ENCODE peak calls at places on chromosome 12, in six cellular contexts. One of them, this sample, is unnamed.

GRCh38 chr12:63766498-63766897 is 13.2 kb upstream of the RXYLT1 start:
- DNase-seq in ovary: no peak
- DNase-seq in suprapubic skin: no peak
- DNase-seq in NB4: no peak
- DNase-seq in sigmoid colon: no peak
- DNase-seq in IMR-90: no peak
- DNase-seq in this sample: no peak

GRCh38 chr12:73863541-73863940 is 674.1 kb upstream of the ATXN7L3B start:
- DNase-seq in ovary: no peak
- DNase-seq in suprapubic skin: no peak
- DNase-seq in NB4: no peak
- DNase-seq in sigmoid colon: no peak
- DNase-seq in IMR-90: no peak
- DNase-seq in this sample: no peak

GRCh38 chr12:41882144-41882805 is 262.4 kb downstream of the GXYLT1 start:
- DNase-seq in ovary: no peak
- DNase-seq in suprapubic skin: no peak
- DNase-seq in NB4: no peak
- DNase-seq in sigmoid colon: no peak
- DNase-seq in IMR-90: no peak
- DNase-seq in this sample: no peak

GRCh38 chr12:53051058-53051880 is 1.4 kb downstream of the TNS2 start:
- DNase-seq in ovary: peak; percentile 65
- DNase-seq in suprapubic skin: no peak
- DNase-seq in NB4: peak; percentile 88
- DNase-seq in sigmoid colon: peak; percentile 95
- DNase-seq in IMR-90: peak; percentile 70
- DNase-seq in this sample: peak; percentile 59

GRCh38 chr12:89160716-89161123 is 191.6 kb downstream of the DUSP6 start:
- DNase-seq in ovary: no peak
- DNase-seq in suprapubic skin: peak; percentile 76
- DNase-seq in NB4: peak; percentile 85
- DNase-seq in sigmoid colon: peak; percentile 69
- DNase-seq in IMR-90: peak; percentile 88
- DNase-seq in this sample: no peak

GRCh38 chr12:127230843-127231260 is 1036.1 kb upstream of the TMEM132C start:
- DNase-seq in ovary: no peak
- DNase-seq in suprapubic skin: no peak
- DNase-seq in NB4: peak; percentile 7
- DNase-seq in sigmoid colon: no peak
- DNase-seq in IMR-90: peak; percentile 94
- DNase-seq in this sample: no peak

GRCh38 chr12:19761465-19761864 is 322.2 kb downstream of the AEBP2 start:
- DNase-seq in ovary: no peak
- DNase-seq in suprapubic skin: no peak
- DNase-seq in NB4: peak; percentile 66
- DNase-seq in sigmoid colon: no peak
- DNase-seq in IMR-90: no peak
- DNase-seq in this sample: no peak

GRCh38 chr12:74889563-74890236 is 319.9 kb downstream of the KCNC2 start:
- DNase-seq in ovary: no peak
- DNase-seq in suprapubic skin: no peak
- DNase-seq in NB4: no peak
- DNase-seq in sigmoid colon: no peak
- DNase-seq in IMR-90: peak; percentile 62
- DNase-seq in this sample: no peak

GRCh38 chr12:130495156-130495555 is 157.5 kb downstream of the PIWIL1 start:
- DNase-seq in ovary: no peak
- DNase-seq in suprapubic skin: no peak
- DNase-seq in NB4: no peak
- DNase-seq in sigmoid colon: no peak
- DNase-seq in IMR-90: no peak
- DNase-seq in this sample: no peak

GRCh38 chr12:43444940-43445564 is 107.0 kb downstream of the ADAMTS20 start:
- DNase-seq in ovary: no peak
- DNase-seq in suprapubic skin: no peak
- DNase-seq in NB4: peak; percentile 82
- DNase-seq in sigmoid colon: no peak
- DNase-seq in IMR-90: peak; percentile 59
- DNase-seq in this sample: peak; percentile 51

GRCh38 chr12:40451661-40452060 is 226.9 kb downstream of the LRRK2 start:
- DNase-seq in ovary: no peak
- DNase-seq in suprapubic skin: no peak
- DNase-seq in NB4: no peak
- DNase-seq in sigmoid colon: no peak
- DNase-seq in IMR-90: no peak
- DNase-seq in this sample: no peak

GRCh38 chr12:117188961-117189724 is 1.1 kb downstream of the FBXO21 start:
- DNase-seq in ovary: peak; percentile 65
- DNase-seq in suprapubic skin: peak; percentile 74
- DNase-seq in NB4: no peak
- DNase-seq in sigmoid colon: no peak
- DNase-seq in IMR-90: peak; percentile 72
- DNase-seq in this sample: no peak

GRCh38 chr12:124686001-124686884 is 118.8 kb upstream of the NCOR2 start:
- DNase-seq in ovary: peak; percentile 64
- DNase-seq in suprapubic skin: no peak
- DNase-seq in NB4: no peak
- DNase-seq in sigmoid colon: no peak
- DNase-seq in IMR-90: peak; percentile 81
- DNase-seq in this sample: no peak

GRCh38 chr12:101670007-101670671 is 27.3 kb upstream of the CHPT1 start:
- DNase-seq in ovary: no peak
- DNase-seq in suprapubic skin: no peak
- DNase-seq in NB4: peak; percentile 85
- DNase-seq in sigmoid colon: no peak
- DNase-seq in IMR-90: peak; percentile 58
- DNase-seq in this sample: no peak

GRCh38 chr12:42936991-42937390 is 347.4 kb upstream of the PRICKLE1 start:
- DNase-seq in ovary: no peak
- DNase-seq in suprapubic skin: no peak
- DNase-seq in NB4: no peak
- DNase-seq in sigmoid colon: no peak
- DNase-seq in IMR-90: no peak
- DNase-seq in this sample: no peak

GRCh38 chr12:19643635-19644034 is 204.3 kb downstream of the AEBP2 start:
- DNase-seq in ovary: no peak
- DNase-seq in suprapubic skin: no peak
- DNase-seq in NB4: peak; percentile 34
- DNase-seq in sigmoid colon: no peak
- DNase-seq in IMR-90: peak; percentile 68
- DNase-seq in this sample: no peak

GRCh38 chr12:30485230-30485890 is 210.3 kb downstream of the IPO8 start:
- DNase-seq in ovary: no peak
- DNase-seq in suprapubic skin: no peak
- DNase-seq in NB4: no peak
- DNase-seq in sigmoid colon: no peak
- DNase-seq in IMR-90: no peak
- DNase-seq in this sample: no peak

GRCh38 chr12:6855322-6855721 is 3.4 kb downstream of the USP5 start:
- DNase-seq in ovary: no peak
- DNase-seq in suprapubic skin: no peak
- DNase-seq in NB4: no peak
- DNase-seq in sigmoid colon: no peak
- DNase-seq in IMR-90: no peak
- DNase-seq in this sample: no peak

GRCh38 chr12:85835810-85836715 is at the start of gene RASSF9:
- DNase-seq in ovary: peak; percentile 84
- DNase-seq in suprapubic skin: no peak
- DNase-seq in NB4: no peak
- DNase-seq in sigmoid colon: peak; percentile 90
- DNase-seq in IMR-90: peak; percentile 43
- DNase-seq in this sample: peak; percentile 80

GRCh38 chr12:67025543-67026114 is 243.5 kb upstream of the CAND1 start:
- DNase-seq in ovary: no peak
- DNase-seq in suprapubic skin: no peak
- DNase-seq in NB4: peak; percentile 54
- DNase-seq in sigmoid colon: no peak
- DNase-seq in IMR-90: no peak
- DNase-seq in this sample: peak; percentile 35

DNA sequence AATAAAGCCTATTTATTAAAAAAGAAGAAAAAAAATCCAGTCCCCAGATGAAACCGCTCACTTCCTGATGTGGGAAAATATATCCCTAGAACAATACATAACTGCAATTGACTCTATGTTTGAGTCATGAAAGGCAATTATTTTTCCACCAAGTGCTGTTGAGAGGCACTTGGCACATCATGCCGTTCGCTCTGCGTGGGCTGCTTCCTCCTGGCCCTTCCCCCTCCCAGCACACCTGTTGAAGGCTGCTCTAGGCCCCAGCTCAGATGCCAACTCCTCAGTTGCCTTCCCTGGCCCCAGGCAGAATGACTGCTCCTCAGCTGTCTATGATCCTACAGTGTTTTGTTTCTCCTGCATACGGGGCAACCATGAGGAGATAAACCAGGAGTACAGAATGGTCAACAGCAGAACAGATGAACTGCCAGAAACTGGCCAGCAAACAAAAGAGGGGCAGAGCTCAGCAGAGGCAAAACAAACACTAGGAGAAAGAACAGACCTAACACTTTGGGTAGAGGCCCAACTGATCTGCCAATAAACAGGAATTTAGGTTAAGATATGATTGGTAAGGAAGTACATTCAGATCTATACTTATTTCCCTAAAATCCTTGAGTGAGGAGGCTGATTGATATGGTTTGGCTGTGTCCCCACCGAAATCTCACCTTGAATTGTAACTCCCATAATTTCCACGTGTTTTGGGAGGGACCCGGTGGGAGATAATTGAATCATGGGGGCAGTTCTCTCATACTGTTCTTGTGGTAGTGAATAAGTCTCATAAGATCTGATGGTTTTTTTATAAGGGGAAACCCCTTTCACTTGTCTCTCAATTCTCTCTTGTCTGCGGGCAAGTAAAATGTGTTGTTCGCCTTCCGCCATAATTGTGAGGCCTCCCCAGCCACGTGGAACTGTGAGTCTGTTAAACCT is 58.7 kb downstream of the SLC38A1 start:
- DNase-seq in ovary: no peak
- DNase-seq in suprapubic skin: no peak
- DNase-seq in NB4: no peak
- DNase-seq in sigmoid colon: peak; percentile 72
- DNase-seq in IMR-90: no peak
- DNase-seq in this sample: peak; percentile 63
- TF ChIP-seq POLR2A in ovary: no peak
- TF ChIP-seq POLR2A in suprapubic skin: no peak
- TF ChIP-seq POLR2A in NB4: no peak
- TF ChIP-seq POLR2A in sigmoid colon: no peak
- TF ChIP-seq POLR2A in IMR-90: no peak
- TF ChIP-seq POLR2A in this sample: no peak

DNA sequence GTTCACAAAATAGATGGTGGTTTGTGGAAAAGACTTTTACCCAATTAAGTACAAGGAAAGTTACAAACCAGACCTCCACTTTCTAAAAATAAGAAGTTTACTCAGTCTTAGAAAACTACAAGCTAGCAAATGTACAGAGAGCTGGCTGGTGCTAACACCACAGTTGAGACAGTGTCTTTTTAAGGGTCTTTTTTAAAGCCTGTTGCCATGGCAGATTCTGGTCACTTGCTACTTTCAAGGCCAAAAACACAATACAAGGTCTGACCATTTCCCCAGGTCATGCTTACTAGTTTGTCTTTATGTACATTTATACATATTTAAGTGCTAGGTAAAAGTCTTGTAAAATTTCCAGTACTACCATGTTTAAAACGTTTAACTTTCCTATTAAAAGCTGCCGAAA is 2.4 kb downstream of the BTG1 start:
- DNase-seq in ovary: no peak
- DNase-seq in suprapubic skin: no peak
- DNase-seq in NB4: no peak
- DNase-seq in sigmoid colon: no peak
- DNase-seq in IMR-90: no peak
- DNase-seq in this sample: no peak
- TF ChIP-seq POLR2A in ovary: no peak
- TF ChIP-seq POLR2A in suprapubic skin: no peak
- TF ChIP-seq POLR2A in NB4: no peak
- TF ChIP-seq POLR2A in sigmoid colon: no peak
- TF ChIP-seq POLR2A in IMR-90: no peak
- TF ChIP-seq POLR2A in this sample: no peak

DNA sequence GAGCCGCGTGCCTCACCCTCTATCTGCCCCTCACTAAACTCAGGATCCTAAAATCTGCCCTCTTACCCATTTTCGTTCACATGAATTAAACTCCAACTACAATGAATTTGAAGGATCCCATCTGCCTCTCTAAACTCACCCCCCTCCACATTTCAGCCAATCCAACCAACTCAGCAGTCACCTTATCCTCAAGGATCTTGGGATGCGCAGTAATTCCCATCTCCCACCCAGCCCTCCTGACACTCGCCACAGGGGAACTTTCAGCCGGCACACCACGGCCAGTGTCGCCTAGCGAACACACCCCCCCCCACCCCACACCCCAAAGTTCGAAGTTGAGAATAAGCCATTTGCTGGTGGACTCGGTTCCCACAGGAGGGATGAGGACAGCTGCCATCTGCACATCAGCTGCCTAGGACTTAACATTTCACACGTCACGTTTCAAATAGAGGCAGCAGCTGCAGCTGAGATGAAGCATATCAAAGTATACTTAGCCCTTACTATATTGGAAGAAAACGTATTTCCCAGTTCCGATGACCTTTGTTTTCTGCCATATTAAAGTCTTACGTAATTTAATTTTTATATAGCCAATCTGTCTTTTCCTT is 8.7 kb upstream of the SELPLG start:
- DNase-seq in ovary: peak; percentile 15
- DNase-seq in suprapubic skin: peak; percentile 35
- DNase-seq in NB4: no peak
- DNase-seq in sigmoid colon: no peak
- DNase-seq in IMR-90: no peak
- DNase-seq in this sample: no peak
- TF ChIP-seq POLR2A in ovary: no peak
- TF ChIP-seq POLR2A in suprapubic skin: no peak
- TF ChIP-seq POLR2A in NB4: no peak
- TF ChIP-seq POLR2A in sigmoid colon: no peak
- TF ChIP-seq POLR2A in IMR-90: no peak
- TF ChIP-seq POLR2A in this sample: no peak

DNA sequence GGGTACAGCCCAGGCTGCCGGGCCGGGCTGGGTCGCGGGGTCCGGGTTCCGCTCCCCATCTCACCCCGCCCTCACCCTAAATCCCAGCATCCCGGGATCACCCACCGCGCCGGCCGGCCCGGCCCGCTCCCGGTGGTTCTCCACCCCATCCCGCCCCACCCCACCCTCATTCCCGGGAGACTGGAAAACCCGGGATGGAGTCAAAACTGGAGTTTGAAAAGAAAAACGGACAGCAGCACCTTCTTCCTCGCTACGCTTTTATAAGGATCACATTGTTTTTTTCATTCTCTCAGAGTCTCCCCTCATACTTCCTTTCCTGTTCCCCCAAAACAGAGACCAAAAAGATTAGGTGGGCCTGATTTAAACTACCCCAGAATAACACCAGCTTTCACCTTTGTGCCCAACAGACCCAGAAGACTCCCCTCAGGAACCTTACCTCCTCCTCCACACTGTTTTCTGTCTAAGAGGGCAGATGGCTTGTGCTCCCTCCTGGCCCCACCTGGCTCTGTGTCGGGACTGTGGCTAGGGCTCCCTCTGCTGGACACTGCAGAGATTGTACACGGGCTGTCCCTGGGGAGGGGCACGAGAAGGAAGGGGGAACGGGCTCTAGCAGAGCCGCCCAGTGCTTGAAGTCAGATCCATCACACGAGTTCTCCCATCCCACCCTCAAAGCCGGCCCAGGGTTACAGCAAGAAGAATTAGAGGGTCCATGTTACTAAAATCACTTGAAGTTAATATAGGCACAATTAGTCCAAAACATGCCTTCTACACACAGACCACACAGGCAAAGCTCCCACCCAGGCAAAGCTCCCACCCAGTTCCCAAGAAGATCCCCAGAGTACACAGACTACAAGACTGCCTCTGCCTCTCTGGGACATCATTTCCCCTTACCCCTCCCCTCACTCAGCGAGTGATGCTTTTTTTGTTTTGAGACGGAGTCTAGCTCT is 3.0 kb downstream of the GLI1 start:
- DNase-seq in ovary: peak; percentile 87
- DNase-seq in suprapubic skin: peak; percentile 91
- DNase-seq in NB4: peak; percentile 93
- DNase-seq in sigmoid colon: peak; percentile 95
- DNase-seq in IMR-90: peak; percentile 82
- DNase-seq in this sample: peak; percentile 87
- TF ChIP-seq POLR2A in ovary: peak; percentile 51
- TF ChIP-seq POLR2A in suprapubic skin: no peak
- TF ChIP-seq POLR2A in NB4: no peak
- TF ChIP-seq POLR2A in sigmoid colon: no peak
- TF ChIP-seq POLR2A in IMR-90: no peak
- TF ChIP-seq POLR2A in this sample: no peak

This sample was measured in stomach.